ENCODE peak calls at places on chromosome 9, in six cellular contexts. One of them, this sample, is unnamed.

GRCh38 chr9:80158150-80158549 is 586.4 kb downstream of the TLE4 start:
- DNase-seq in transverse colon: no peak
- DNase-seq in sigmoid colon: no peak
- DNase-seq in stomach: no peak
- DNase-seq in GM12878: no peak
- DNase-seq in ovary: no peak
- DNase-seq in this sample: no peak

GRCh38 chr9:87187656-87188055 is 240.3 kb upstream of the GAS1 start:
- DNase-seq in transverse colon: no peak
- DNase-seq in sigmoid colon: no peak
- DNase-seq in stomach: no peak
- DNase-seq in GM12878: no peak
- DNase-seq in ovary: no peak
- DNase-seq in this sample: no peak

GRCh38 chr9:138082918-138083636 is 205.5 kb downstream of the CACNA1B start:
- DNase-seq in transverse colon: no peak
- DNase-seq in sigmoid colon: no peak
- DNase-seq in stomach: peak; percentile 10
- DNase-seq in GM12878: no peak
- DNase-seq in ovary: no peak
- DNase-seq in this sample: peak; percentile 24

GRCh38 chr9:70043689-70044449 is at the start of gene MAMDC2:
- DNase-seq in transverse colon: peak; percentile 42
- DNase-seq in sigmoid colon: peak; percentile 91
- DNase-seq in stomach: peak; percentile 27
- DNase-seq in GM12878: no peak
- DNase-seq in ovary: peak; percentile 69
- DNase-seq in this sample: peak; percentile 87

GRCh38 chr9:114083693-114084092 is 5.6 kb upstream of the AMBP start:
- DNase-seq in transverse colon: no peak
- DNase-seq in sigmoid colon: peak; percentile 61
- DNase-seq in stomach: no peak
- DNase-seq in GM12878: no peak
- DNase-seq in ovary: no peak
- DNase-seq in this sample: no peak

GRCh38 chr9:115944166-115944948 is 209.2 kb upstream of the PAPPA start:
- DNase-seq in transverse colon: peak; percentile 50
- DNase-seq in sigmoid colon: peak; percentile 93
- DNase-seq in stomach: peak; percentile 45
- DNase-seq in GM12878: no peak
- DNase-seq in ovary: peak; percentile 57
- DNase-seq in this sample: peak; percentile 86

GRCh38 chr9:28004900-28005299 is 431.6 kb upstream of the C9orf72 start:
- DNase-seq in transverse colon: no peak
- DNase-seq in sigmoid colon: no peak
- DNase-seq in stomach: no peak
- DNase-seq in GM12878: no peak
- DNase-seq in ovary: no peak
- DNase-seq in this sample: no peak

GRCh38 chr9:112554516-112554915 is 67.9 kb downstream of the KIAA1958 start:
- DNase-seq in transverse colon: no peak
- DNase-seq in sigmoid colon: no peak
- DNase-seq in stomach: no peak
- DNase-seq in GM12878: no peak
- DNase-seq in ovary: no peak
- DNase-seq in this sample: no peak

GRCh38 chr9:92610470-92611420 is 59.2 kb downstream of the IPPK start:
- DNase-seq in transverse colon: no peak
- DNase-seq in sigmoid colon: no peak
- DNase-seq in stomach: no peak
- DNase-seq in GM12878: no peak
- DNase-seq in ovary: peak; percentile 49
- DNase-seq in this sample: no peak

GRCh38 chr9:126301985-126302603 is 24.5 kb upstream of the MVB12B start:
- DNase-seq in transverse colon: peak; percentile 70
- DNase-seq in sigmoid colon: no peak
- DNase-seq in stomach: peak; percentile 65
- DNase-seq in GM12878: no peak
- DNase-seq in ovary: peak; percentile 54
- DNase-seq in this sample: no peak

GRCh38 chr9:108751301-108751824 is 104.4 kb downstream of the ACTL7B start:
- DNase-seq in transverse colon: no peak
- DNase-seq in sigmoid colon: no peak
- DNase-seq in stomach: no peak
- DNase-seq in GM12878: no peak
- DNase-seq in ovary: no peak
- DNase-seq in this sample: no peak

GRCh38 chr9:75930193-75930592 is 39.7 kb downstream of the PCSK5 start:
- DNase-seq in transverse colon: no peak
- DNase-seq in sigmoid colon: no peak
- DNase-seq in stomach: no peak
- DNase-seq in GM12878: no peak
- DNase-seq in ovary: no peak
- DNase-seq in this sample: no peak

GRCh38 chr9:111919875-111920274 is 23.3 kb downstream of the UGCG start:
- DNase-seq in transverse colon: no peak
- DNase-seq in sigmoid colon: no peak
- DNase-seq in stomach: no peak
- DNase-seq in GM12878: no peak
- DNase-seq in ovary: no peak
- DNase-seq in this sample: no peak

GRCh38 chr9:71795097-71795807 is 26.9 kb upstream of the CEMIP2 start:
- DNase-seq in transverse colon: no peak
- DNase-seq in sigmoid colon: no peak
- DNase-seq in stomach: no peak
- DNase-seq in GM12878: peak; percentile 91
- DNase-seq in ovary: no peak
- DNase-seq in this sample: no peak

GRCh38 chr9:89469003-89469402 is 28.9 kb downstream of the SEMA4D start:
- DNase-seq in transverse colon: no peak
- DNase-seq in sigmoid colon: no peak
- DNase-seq in stomach: no peak
- DNase-seq in GM12878: no peak
- DNase-seq in ovary: no peak
- DNase-seq in this sample: no peak

GRCh38 chr9:69044226-69045219 is 9.0 kb downstream of the FXN start:
- DNase-seq in transverse colon: no peak
- DNase-seq in sigmoid colon: no peak
- DNase-seq in stomach: no peak
- DNase-seq in GM12878: no peak
- DNase-seq in ovary: no peak
- DNase-seq in this sample: no peak

GRCh38 chr9:98907055-98907454 is 36.7 kb upstream of the COL15A1 start:
- DNase-seq in transverse colon: no peak
- DNase-seq in sigmoid colon: no peak
- DNase-seq in stomach: no peak
- DNase-seq in GM12878: no peak
- DNase-seq in ovary: no peak
- DNase-seq in this sample: no peak

GRCh38 chr9:79127661-79128060 is 444.1 kb upstream of the TLE4 start:
- DNase-seq in transverse colon: no peak
- DNase-seq in sigmoid colon: no peak
- DNase-seq in stomach: no peak
- DNase-seq in GM12878: no peak
- DNase-seq in ovary: no peak
- DNase-seq in this sample: no peak

GRCh38 chr9:89768650-89769071 is 163.8 kb downstream of the GADD45G start:
- DNase-seq in transverse colon: no peak
- DNase-seq in sigmoid colon: no peak
- DNase-seq in stomach: no peak
- DNase-seq in GM12878: no peak
- DNase-seq in ovary: no peak
- DNase-seq in this sample: no peak

GRCh38 chr9:76542360-76542759 is 83.4 kb downstream of the GCNT1 start:
- DNase-seq in transverse colon: no peak
- DNase-seq in sigmoid colon: no peak
- DNase-seq in stomach: no peak
- DNase-seq in GM12878: no peak
- DNase-seq in ovary: no peak
- DNase-seq in this sample: no peak

GRCh38 chr9:113781381-113781780 is 94.7 kb upstream of the ZNF618 start:
- DNase-seq in transverse colon: no peak
- DNase-seq in sigmoid colon: no peak
- DNase-seq in stomach: no peak
- DNase-seq in GM12878: no peak
- DNase-seq in ovary: no peak
- DNase-seq in this sample: no peak

GRCh38 chr9:96171749-96172148 is 130.2 kb downstream of the HSD17B3 start:
- DNase-seq in transverse colon: no peak
- DNase-seq in sigmoid colon: no peak
- DNase-seq in stomach: no peak
- DNase-seq in GM12878: no peak
- DNase-seq in ovary: no peak
- DNase-seq in this sample: no peak

GRCh38 chr9:89815903-89816573 is 211.2 kb downstream of the GADD45G start:
- DNase-seq in transverse colon: no peak
- DNase-seq in sigmoid colon: peak; percentile 90
- DNase-seq in stomach: no peak
- DNase-seq in GM12878: peak; percentile 69
- DNase-seq in ovary: peak; percentile 61
- DNase-seq in this sample: no peak

GRCh38 chr9:116193636-116194035 is 40.0 kb downstream of the PAPPA start:
- DNase-seq in transverse colon: no peak
- DNase-seq in sigmoid colon: no peak
- DNase-seq in stomach: no peak
- DNase-seq in GM12878: no peak
- DNase-seq in ovary: no peak
- DNase-seq in this sample: no peak

GRCh38 chr9:18857769-18858168 is 175.2 kb downstream of the SAXO1 start:
- DNase-seq in transverse colon: no peak
- DNase-seq in sigmoid colon: no peak
- DNase-seq in stomach: no peak
- DNase-seq in GM12878: no peak
- DNase-seq in ovary: no peak
- DNase-seq in this sample: no peak

GRCh38 chr9:96395964-96396363 is 12.5 kb upstream of the SLC35D2 start:
- DNase-seq in transverse colon: no peak
- DNase-seq in sigmoid colon: no peak
- DNase-seq in stomach: no peak
- DNase-seq in GM12878: no peak
- DNase-seq in ovary: no peak
- DNase-seq in this sample: no peak

GRCh38 chr9:69428017-69428785 is 103.2 kb downstream of the ENTREP1 start:
- DNase-seq in transverse colon: no peak
- DNase-seq in sigmoid colon: no peak
- DNase-seq in stomach: no peak
- DNase-seq in GM12878: no peak
- DNase-seq in ovary: no peak
- DNase-seq in this sample: peak; percentile 32

GRCh38 chr9:136326061-136326776 is 1.1 kb upstream of the GPSM1 start:
- DNase-seq in transverse colon: no peak
- DNase-seq in sigmoid colon: no peak
- DNase-seq in stomach: no peak
- DNase-seq in GM12878: no peak
- DNase-seq in ovary: peak; percentile 56
- DNase-seq in this sample: no peak

GRCh38 chr9:136328622-136329041 is 1.3 kb downstream of the GPSM1 start:
- DNase-seq in transverse colon: no peak
- DNase-seq in sigmoid colon: peak; percentile 69
- DNase-seq in stomach: no peak
- DNase-seq in GM12878: no peak
- DNase-seq in ovary: peak; percentile 55
- DNase-seq in this sample: no peak

GRCh38 chr9:136328011-136328621 is 777 bp downstream of the GPSM1 start:
- DNase-seq in transverse colon: no peak
- DNase-seq in sigmoid colon: no peak
- DNase-seq in stomach: peak; percentile 69
- DNase-seq in GM12878: no peak
- DNase-seq in ovary: peak; percentile 62
- DNase-seq in this sample: no peak

GRCh38 chr9:136326777-136327312 is 494 bp upstream of the GPSM1 start:
- DNase-seq in transverse colon: no peak
- DNase-seq in sigmoid colon: no peak
- DNase-seq in stomach: no peak
- DNase-seq in GM12878: no peak
- DNase-seq in ovary: no peak
- DNase-seq in this sample: no peak

GRCh38 chr9:136327313-136327971 is at the start of gene GPSM1:
- DNase-seq in transverse colon: peak; percentile 30
- DNase-seq in sigmoid colon: peak; percentile 81
- DNase-seq in stomach: no peak
- DNase-seq in GM12878: no peak
- DNase-seq in ovary: peak; percentile 73
- DNase-seq in this sample: no peak
- H3K27me3 ChIP-seq in transverse colon: peaks cover 35% of the 10 kb centered on the region
- H3K27me3 ChIP-seq in sigmoid colon: no peaks in the 10 kb centered on the region
- H3K27me3 ChIP-seq in stomach: no peaks in the 10 kb centered on the region
- H3K27me3 ChIP-seq in GM12878: peaks cover 9% of the 10 kb centered on the region
- H3K27me3 ChIP-seq in ovary: no peaks in the 10 kb centered on the region
- H3K27me3 ChIP-seq in this sample: no peaks in the 10 kb centered on the region

GRCh38 chr9:127395491-127396252 is 1.3 kb upstream of the SLC2A8 start:
- DNase-seq in transverse colon: no peak
- DNase-seq in sigmoid colon: no peak
- DNase-seq in stomach: no peak
- DNase-seq in GM12878: no peak
- DNase-seq in ovary: no peak
- DNase-seq in this sample: no peak

GRCh38 chr9:127396253-127396807 is 639 bp upstream of the SLC2A8 start:
- DNase-seq in transverse colon: no peak
- DNase-seq in sigmoid colon: peak; percentile 65
- DNase-seq in stomach: no peak
- DNase-seq in GM12878: no peak
- DNase-seq in ovary: no peak
- DNase-seq in this sample: no peak

GRCh38 chr9:127397722-127398647 is 1.0 kb downstream of the SLC2A8 start:
- DNase-seq in transverse colon: peak; percentile 57
- DNase-seq in sigmoid colon: peak; percentile 77
- DNase-seq in stomach: peak; percentile 40
- DNase-seq in GM12878: no peak
- DNase-seq in ovary: peak; percentile 50
- DNase-seq in this sample: no peak

GRCh38 chr9:127398715-127399400 is 1.9 kb downstream of the SLC2A8 start:
- DNase-seq in transverse colon: no peak
- DNase-seq in sigmoid colon: peak; percentile 54
- DNase-seq in stomach: no peak
- DNase-seq in GM12878: no peak
- DNase-seq in ovary: no peak
- DNase-seq in this sample: no peak

GRCh38 chr9:127396808-127397721 is at the start of gene SLC2A8:
- DNase-seq in transverse colon: peak; percentile 99
- DNase-seq in sigmoid colon: peak; percentile 100
- DNase-seq in stomach: peak; percentile 99
- DNase-seq in GM12878: peak; percentile 99
- DNase-seq in ovary: peak; percentile 99
- DNase-seq in this sample: peak; percentile 99
- TF ChIP-seq EP300 in transverse colon: no peak
- TF ChIP-seq EP300 in sigmoid colon: no peak
- TF ChIP-seq EP300 in stomach: no peak
- TF ChIP-seq EP300 in GM12878: no peak
- TF ChIP-seq EP300 in ovary: no peak
- TF ChIP-seq EP300 in this sample: no peak

GRCh38 chr9:123997665-123998277 is 13.8 kb upstream of the LHX2 start:
- DNase-seq in transverse colon: peak; percentile 56
- DNase-seq in sigmoid colon: no peak
- DNase-seq in stomach: no peak
- DNase-seq in GM12878: peak; percentile 81
- DNase-seq in ovary: no peak
- DNase-seq in this sample: no peak
- H3K27me3 ChIP-seq in transverse colon: peaks cover 90% of the 10 kb centered on the region
- H3K27me3 ChIP-seq in sigmoid colon: peaks cover 47% of the 10 kb centered on the region
- H3K27me3 ChIP-seq in stomach: peaks cover 30% of the 10 kb centered on the region
- H3K27me3 ChIP-seq in GM12878: no peaks in the 10 kb centered on the region
- H3K27me3 ChIP-seq in ovary: peaks cover 12% of the 10 kb centered on the region
- H3K27me3 ChIP-seq in this sample: peaks cover 89% of the 10 kb centered on the region

GRCh38 chr9:82780017-82780416 is 282.9 kb downstream of the RASEF start:
- DNase-seq in transverse colon: no peak
- DNase-seq in sigmoid colon: no peak
- DNase-seq in stomach: no peak
- DNase-seq in GM12878: no peak
- DNase-seq in ovary: no peak
- DNase-seq in this sample: no peak
- TF ChIP-seq EP300 in transverse colon: no peak
- TF ChIP-seq EP300 in sigmoid colon: no peak
- TF ChIP-seq EP300 in stomach: no peak
- TF ChIP-seq EP300 in GM12878: no peak
- TF ChIP-seq EP300 in ovary: no peak
- TF ChIP-seq EP300 in this sample: no peak